ENCODE peak calls at places on chromosomes 3 and 15, in eight cellular contexts. V is choroid plexus epithelial cell; I is AG08395; N is mucosa of gallbladder; P is HL-60; C is GM03348; L is activated naive CD4-positive, alpha-beta T cell treated with anti-CD3 and anti-CD28 coated beads, Interleukin-2, amount 50 U/mL, for 72 hours; B is ureter. E is an unnamed sample.

GRCh38 chr3:190017575-190018288 is 103.0 kb downstream of the P3H2 start:
- DNase-seq in V (peak; percentile 87), I (peak; percentile 57), N (peak; percentile 43), P (no peak), C (peak; percentile 48), L (no peak), B (peak; percentile 49), E (no peak)

GRCh38 chr15:60573936-60574335 is 95.0 kb upstream of the ICE2 start:
- DNase-seq in V (no peak), I (no peak), N (no peak), P (no peak), C (no peak), L (no peak), B (no peak), E (no peak)

GRCh38 chr3:78736863-78737262 is 1030.9 kb downstream of the ROBO1 start:
- DNase-seq in V (peak; percentile 77), I (no peak), N (no peak), P (no peak), C (no peak), L (no peak), B (no peak), E (no peak)

GRCh38 chr15:91100561-91101355 is 701 bp downstream of the SV2B start:
- DNase-seq in V (peak; percentile 40), I (no peak), N (no peak), P (no peak), C (peak; percentile 19), L (no peak), B (no peak), E (no peak)

GRCh38 chr3:70811880-70812279 is 499.4 kb upstream of the MDFIC2 start:
- DNase-seq in V (peak; percentile 97), I (peak; percentile 44), N (no peak), P (no peak), C (peak; percentile 58), L (no peak), B (peak; percentile 40), E (no peak)

GRCh38 chr3:193719735-193720134 is 126.7 kb downstream of the OPA1 start:
- DNase-seq in V (no peak), I (no peak), N (no peak), P (no peak), C (no peak), L (no peak), B (no peak), E (no peak)

GRCh38 chr15:92231461-92231860 is 162.2 kb upstream of the ST8SIA2 start:
- DNase-seq in V (no peak), I (no peak), N (no peak), P (no peak), C (no peak), L (no peak), B (no peak), E (no peak)

GRCh38 chr3:179107617-179108016 is 36.0 kb upstream of the ZMAT3 start:
- DNase-seq in V (no peak), I (no peak), N (no peak), P (no peak), C (no peak), L (no peak), B (no peak), E (no peak)

GRCh38 chr3:160566499-160566898 is 1.1 kb upstream of the KPNA4 start:
- DNase-seq in V (no peak), I (peak; percentile 10), N (no peak), P (no peak), C (no peak), L (no peak), B (no peak), E (no peak)

GRCh38 chr3:31562525-31562924 is 29.8 kb downstream of the STT3B start:
- DNase-seq in V (no peak), I (no peak), N (no peak), P (peak; percentile 14), C (no peak), L (no peak), B (no peak), E (no peak)

GRCh38 chr3:135851201-135852061 is 114.1 kb upstream of the PPP2R3A start:
- DNase-seq in V (no peak), I (peak; percentile 56), N (no peak), P (no peak), C (peak; percentile 32), L (no peak), B (no peak), E (no peak)

GRCh38 chr3:162295323-162295983 is 798.8 kb downstream of the OTOL1 start:
- DNase-seq in V (peak; percentile 91), I (peak; percentile 79), N (no peak), P (no peak), C (peak; percentile 69), L (no peak), B (no peak), E (no peak)

GRCh38 chr15:51680316-51680715 is 987 bp upstream of the SCG3 start:
- DNase-seq in V (no peak), I (no peak), N (no peak), P (no peak), C (no peak), L (no peak), B (no peak), E (no peak)

GRCh38 chr15:93173369-93173768 is 84.4 kb upstream of the RGMA start:
- DNase-seq in V (peak; percentile 40), I (peak; percentile 76), N (no peak), P (no peak), C (peak; percentile 40), L (no peak), B (no peak), E (no peak)

GRCh38 chr15:58232273-58233065 is 94.3 kb downstream of the AQP9 start:
- DNase-seq in V (no peak), I (no peak), N (no peak), P (peak; percentile 44), C (no peak), L (no peak), B (no peak), E (no peak)

E was measured in left lobe of liver.